ENCODE peak calls at places on chromosomes 13 and 19, in six cellular contexts. One of them, this sample, is unnamed.

GRCh38 chr19:10644351-10645007 is 9.7 kb upstream of the ILF3 start:
- DNase-seq in HCT116: peak
- DNase-seq in GM12878: no peak
- DNase-seq in K562: peak
- DNase-seq in H1: peak
- DNase-seq in HepG2: peak
- DNase-seq in this sample: peak

GRCh38 chr19:17448190-17448967 is at the start of gene TMEM221:
- DNase-seq in HCT116: no peak
- DNase-seq in GM12878: no peak
- DNase-seq in K562: peak
- DNase-seq in H1: no peak
- DNase-seq in HepG2: no peak
- DNase-seq in this sample: no peak

GRCh38 chr19:37009871-37010270 is 68.4 kb upstream of the ZNF420 start:
- DNase-seq in HCT116: no peak
- DNase-seq in GM12878: no peak
- DNase-seq in K562: no peak
- DNase-seq in H1: no peak
- DNase-seq in HepG2: no peak
- DNase-seq in this sample: no peak

GRCh38 chr13:94886191-94886590 is 173.8 kb upstream of the SOX21 start:
- DNase-seq in HCT116: no peak
- DNase-seq in GM12878: no peak
- DNase-seq in K562: no peak
- DNase-seq in H1: no peak
- DNase-seq in HepG2: no peak
- DNase-seq in this sample: no peak

GRCh38 chr19:1063909-1064660 is 2.9 kb upstream of the ARHGAP45 start:
- DNase-seq in HCT116: no peak
- DNase-seq in GM12878: no peak
- DNase-seq in K562: no peak
- DNase-seq in H1: no peak
- DNase-seq in HepG2: no peak
- DNase-seq in this sample: no peak

GRCh38 chr19:40717325-40717879 is 490 bp downstream of the ITPKC start:
- DNase-seq in HCT116: no peak
- DNase-seq in GM12878: no peak
- DNase-seq in K562: peak
- DNase-seq in H1: no peak
- DNase-seq in HepG2: no peak
- DNase-seq in this sample: no peak

GRCh38 chr19:29524912-29525870 is 603 bp upstream of the VSTM2B start:
- DNase-seq in HCT116: no peak
- DNase-seq in GM12878: no peak
- DNase-seq in K562: no peak
- DNase-seq in H1: no peak
- DNase-seq in HepG2: no peak
- DNase-seq in this sample: no peak

GRCh38 chr19:13043285-13043684 is 48.0 kb downstream of the NFIX start:
- DNase-seq in HCT116: no peak
- DNase-seq in GM12878: no peak
- DNase-seq in K562: no peak
- DNase-seq in H1: no peak
- DNase-seq in HepG2: no peak
- DNase-seq in this sample: no peak

GRCh38 chr19:13428352-13428751 is 77.9 kb downstream of the CACNA1A start:
- DNase-seq in HCT116: peak
- DNase-seq in GM12878: no peak
- DNase-seq in K562: peak
- DNase-seq in H1: no peak
- DNase-seq in HepG2: no peak
- DNase-seq in this sample: no peak

GRCh38 chr13:113774177-113775107 is 15.4 kb downstream of the TMEM255B start:
- DNase-seq in HCT116: no peak
- DNase-seq in GM12878: no peak
- DNase-seq in K562: no peak
- DNase-seq in H1: no peak
- DNase-seq in HepG2: no peak
- DNase-seq in this sample: no peak

GRCh38 chr19:17797397-17798201 is 2.7 kb downstream of the B3GNT3 start:
- DNase-seq in HCT116: peak
- DNase-seq in GM12878: no peak
- DNase-seq in K562: no peak
- DNase-seq in H1: no peak
- DNase-seq in HepG2: peak
- DNase-seq in this sample: no peak

GRCh38 chr19:33441828-33442227 is 68.3 kb downstream of the CEBPG start:
- DNase-seq in HCT116: no peak
- DNase-seq in GM12878: no peak
- DNase-seq in K562: no peak
- DNase-seq in H1: no peak
- DNase-seq in HepG2: no peak
- DNase-seq in this sample: no peak

GRCh38 chr19:13013649-13014048 is 18.4 kb downstream of the NFIX start:
- DNase-seq in HCT116: no peak
- DNase-seq in GM12878: no peak
- DNase-seq in K562: no peak
- DNase-seq in H1: no peak
- DNase-seq in HepG2: no peak
- DNase-seq in this sample: no peak

GRCh38 chr19:39996218-39996810 is 546 bp upstream of the ZNF546 start:
- DNase-seq in HCT116: peak
- DNase-seq in GM12878: peak
- DNase-seq in K562: peak
- DNase-seq in H1: no peak
- DNase-seq in HepG2: peak
- DNase-seq in this sample: no peak

GRCh38 chr13:51479199-51479523 is 26.3 kb upstream of the INTS6 start:
- DNase-seq in HCT116: no peak
- DNase-seq in GM12878: no peak
- DNase-seq in K562: no peak
- DNase-seq in H1: no peak
- DNase-seq in HepG2: peak
- DNase-seq in this sample: no peak

GRCh38 chr19:4374451-4375163 is 25.7 kb downstream of the SH3GL1 start:
- DNase-seq in HCT116: peak
- DNase-seq in GM12878: no peak
- DNase-seq in K562: peak
- DNase-seq in H1: no peak
- DNase-seq in HepG2: peak
- DNase-seq in this sample: no peak

GRCh38 chr13:108944760-108945159 is 315.3 kb downstream of the MYO16 start:
- DNase-seq in HCT116: no peak
- DNase-seq in GM12878: no peak
- DNase-seq in K562: no peak
- DNase-seq in H1: no peak
- DNase-seq in HepG2: no peak
- DNase-seq in this sample: no peak

GRCh38 chr19:48290341-48290922 is 20.6 kb downstream of the ZNF114 start:
- DNase-seq in HCT116: no peak
- DNase-seq in GM12878: no peak
- DNase-seq in K562: no peak
- DNase-seq in H1: peak
- DNase-seq in HepG2: no peak
- DNase-seq in this sample: peak

GRCh38 chr13:31627097-31627496 is 112.2 kb upstream of the RXFP2 start:
- DNase-seq in HCT116: no peak
- DNase-seq in GM12878: no peak
- DNase-seq in K562: no peak
- DNase-seq in H1: no peak
- DNase-seq in HepG2: no peak
- DNase-seq in this sample: no peak

GRCh38 chr13:99656092-99656745 is 154.9 kb downstream of the TM9SF2 start:
- DNase-seq in HCT116: peak
- DNase-seq in GM12878: peak
- DNase-seq in K562: peak
- DNase-seq in H1: peak
- DNase-seq in HepG2: peak
- DNase-seq in this sample: peak

GRCh38 chr19:2523630-2524311 is 47.8 kb downstream of the GADD45B start:
- DNase-seq in HCT116: no peak
- DNase-seq in GM12878: no peak
- DNase-seq in K562: no peak
- DNase-seq in H1: no peak
- DNase-seq in HepG2: no peak
- DNase-seq in this sample: no peak
- TF ChIP-seq ZNF274 in HCT116: no peak
- TF ChIP-seq ZNF274 in GM12878: no peak
- TF ChIP-seq ZNF274 in K562: no peak
- TF ChIP-seq ZNF274 in H1: no peak
- TF ChIP-seq ZNF274 in HepG2: no peak
- TF ChIP-seq ZNF274 in this sample: no peak

GRCh38 chr19:45258862-45259261 is 7.8 kb downstream of the MARK4 start:
- DNase-seq in HCT116: no peak
- DNase-seq in GM12878: no peak
- DNase-seq in K562: no peak
- DNase-seq in H1: no peak
- DNase-seq in HepG2: no peak
- DNase-seq in this sample: no peak

GRCh38 chr19:45265375-45265774 is 14.3 kb downstream of the MARK4 start:
- DNase-seq in HCT116: no peak
- DNase-seq in GM12878: no peak
- DNase-seq in K562: no peak
- DNase-seq in H1: no peak
- DNase-seq in HepG2: no peak
- DNase-seq in this sample: no peak

GRCh38 chr19:45264781-45265317 is 13.8 kb downstream of the MARK4 start:
- DNase-seq in HCT116: no peak
- DNase-seq in GM12878: no peak
- DNase-seq in K562: no peak
- DNase-seq in H1: no peak
- DNase-seq in HepG2: no peak
- DNase-seq in this sample: no peak

GRCh38 chr19:45262570-45262969 is 11.5 kb downstream of the MARK4 start:
- DNase-seq in HCT116: no peak
- DNase-seq in GM12878: no peak
- DNase-seq in K562: no peak
- DNase-seq in H1: no peak
- DNase-seq in HepG2: no peak
- DNase-seq in this sample: no peak

GRCh38 chr19:45263013-45263412 is 11.9 kb downstream of the MARK4 start:
- DNase-seq in HCT116: no peak
- DNase-seq in GM12878: no peak
- DNase-seq in K562: peak
- DNase-seq in H1: no peak
- DNase-seq in HepG2: no peak
- DNase-seq in this sample: no peak
- TF ChIP-seq ZNF274 in HCT116: no peak
- TF ChIP-seq ZNF274 in GM12878: no peak
- TF ChIP-seq ZNF274 in K562: no peak
- TF ChIP-seq ZNF274 in H1: no peak
- TF ChIP-seq ZNF274 in HepG2: no peak
- TF ChIP-seq ZNF274 in this sample: no peak

GRCh38 chr19:7460562-7460966 is 28.3 kb downstream of the PEX11G start:
- DNase-seq in HCT116: no peak
- DNase-seq in GM12878: no peak
- DNase-seq in K562: no peak
- DNase-seq in H1: no peak
- DNase-seq in HepG2: no peak
- DNase-seq in this sample: no peak
- TF ChIP-seq ZNF274 in HCT116: no peak
- TF ChIP-seq ZNF274 in GM12878: no peak
- TF ChIP-seq ZNF274 in K562: no peak
- TF ChIP-seq ZNF274 in H1: no peak
- TF ChIP-seq ZNF274 in HepG2: no peak
- TF ChIP-seq ZNF274 in this sample: no peak

DNA sequence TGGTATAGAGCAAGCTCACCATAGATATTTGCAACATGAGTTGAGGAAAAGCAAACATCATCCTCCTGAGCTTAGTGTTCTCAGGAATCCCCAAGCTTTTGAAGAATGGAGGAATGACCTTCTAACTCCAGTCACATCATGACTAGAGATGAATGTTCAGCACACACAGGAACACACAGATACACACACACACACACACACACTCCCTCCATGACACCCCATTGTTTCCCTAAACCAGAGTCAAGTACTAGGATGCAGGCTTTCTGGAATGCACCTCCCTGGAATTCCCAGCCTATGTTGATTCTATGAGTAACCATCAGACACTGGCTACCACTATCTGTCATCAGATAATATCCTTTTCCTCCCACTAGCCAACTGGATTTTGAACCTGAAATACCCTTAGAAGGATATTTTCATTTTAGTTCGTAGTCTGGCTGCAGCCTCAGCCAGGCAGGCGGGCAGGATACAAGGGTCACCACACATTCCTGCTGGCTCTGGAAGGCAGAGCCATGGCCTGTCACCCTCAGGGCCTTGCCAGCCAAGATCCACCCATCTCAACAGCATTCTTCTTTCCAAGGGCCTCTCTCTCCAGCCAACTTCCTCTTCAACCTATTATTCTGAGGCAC is 162.4 kb downstream of the FOXO1 start:
- DNase-seq in HCT116: no peak
- DNase-seq in GM12878: no peak
- DNase-seq in K562: no peak
- DNase-seq in H1: no peak
- DNase-seq in HepG2: peak
- DNase-seq in this sample: no peak
- TF ChIP-seq ZNF274 in HCT116: no peak
- TF ChIP-seq ZNF274 in GM12878: no peak
- TF ChIP-seq ZNF274 in K562: no peak
- TF ChIP-seq ZNF274 in H1: no peak
- TF ChIP-seq ZNF274 in HepG2: no peak
- TF ChIP-seq ZNF274 in this sample: no peak

This sample was measured in NT2/D1.